ENCODE peak calls at places on chromosome 7, in six cellular contexts. One of them, this sample, is unnamed.

GRCh38 chr7:146635200-146636032 is 518.8 kb downstream of the CNTNAP2 start:
- DNase-seq in chondrocyte: no peak
- DNase-seq in NCI-H1694: peak; percentile 1
- DNase-seq in mesenteric fat pad: no peak
- DNase-seq in NCI-H1105 treated with DMSO at 0.1 percent for 48 hours: peak; percentile 98
- DNase-seq in head of caudate nucleus: no peak
- DNase-seq in this sample: peak; percentile 80

GRCh38 chr7:92669616-92670153 is 79.5 kb upstream of the FAM133B start:
- DNase-seq in NCI-H1105 treated with DMSO at 0.1 percent for 48 hours: no peak
- DNase-seq in mesenteric fat pad: no peak
- DNase-seq in chondrocyte: no peak
- DNase-seq in NCI-H1694: no peak
- DNase-seq in head of caudate nucleus: no peak
- DNase-seq in this sample: no peak

GRCh38 chr7:138738551-138739335 is 37.6 kb upstream of the SVOPL start:
- DNase-seq in chondrocyte: no peak
- DNase-seq in head of caudate nucleus: peak; percentile 88
- DNase-seq in mesenteric fat pad: no peak
- DNase-seq in NCI-H1694: peak; percentile 92
- DNase-seq in NCI-H1105 treated with DMSO at 0.1 percent for 48 hours: peak; percentile 80
- DNase-seq in this sample: peak; percentile 49

GRCh38 chr7:16084875-16085274 is 336.5 kb downstream of the CRPPA start:
- DNase-seq in NCI-H1694: no peak
- DNase-seq in mesenteric fat pad: no peak
- DNase-seq in chondrocyte: no peak
- DNase-seq in NCI-H1105 treated with DMSO at 0.1 percent for 48 hours: no peak
- DNase-seq in head of caudate nucleus: no peak
- DNase-seq in this sample: no peak

GRCh38 chr7:37039131-37039719 is 314.9 kb upstream of the AOAH start:
- DNase-seq in NCI-H1105 treated with DMSO at 0.1 percent for 48 hours: no peak
- DNase-seq in head of caudate nucleus: no peak
- DNase-seq in chondrocyte: no peak
- DNase-seq in NCI-H1694: no peak
- DNase-seq in mesenteric fat pad: no peak
- DNase-seq in this sample: no peak

GRCh38 chr7:139908792-139909191 is 79.7 kb downstream of the TBXAS1 start:
- DNase-seq in NCI-H1105 treated with DMSO at 0.1 percent for 48 hours: no peak
- DNase-seq in head of caudate nucleus: no peak
- DNase-seq in chondrocyte: no peak
- DNase-seq in mesenteric fat pad: no peak
- DNase-seq in NCI-H1694: no peak
- DNase-seq in this sample: no peak

GRCh38 chr7:44661233-44661632 is 54.8 kb downstream of the OGDH start:
- DNase-seq in head of caudate nucleus: no peak
- DNase-seq in chondrocyte: no peak
- DNase-seq in mesenteric fat pad: no peak
- DNase-seq in NCI-H1694: no peak
- DNase-seq in NCI-H1105 treated with DMSO at 0.1 percent for 48 hours: no peak
- DNase-seq in this sample: no peak

GRCh38 chr7:43671520-43671919 is 57.8 kb downstream of the COA1 start:
- DNase-seq in chondrocyte: no peak
- DNase-seq in NCI-H1694: no peak
- DNase-seq in mesenteric fat pad: no peak
- DNase-seq in NCI-H1105 treated with DMSO at 0.1 percent for 48 hours: no peak
- DNase-seq in head of caudate nucleus: no peak
- DNase-seq in this sample: no peak

GRCh38 chr7:15889501-15889900 is 203.0 kb upstream of the MEOX2 start:
- DNase-seq in NCI-H1105 treated with DMSO at 0.1 percent for 48 hours: no peak
- DNase-seq in NCI-H1694: no peak
- DNase-seq in chondrocyte: no peak
- DNase-seq in head of caudate nucleus: no peak
- DNase-seq in mesenteric fat pad: no peak
- DNase-seq in this sample: no peak

This sample was measured in NCI-H2171.